ENCODE peak calls at places on chromosome 9, in five cellular contexts. K is choroid plexus epithelial cell, M is suprapubic skin, O is dorsolateral prefrontal cortex, A is Caco-2. U is an unnamed sample.

GRCh38 chr9:22645893-22646292 is 199.3 kb downstream of the DMRTA1 start:
- DNase-seq in A (no peak), O (no peak), M (no peak), K (no peak), U (peak; percentile 42)

GRCh38 chr9:92406506-92406905 is 2.1 kb upstream of the OGN start:
- DNase-seq in O (peak; percentile 44), K (peak; percentile 82), M (no peak), A (no peak), U (no peak)

GRCh38 chr9:12722131-12722530 is 28.9 kb downstream of the TYRP1 start:
- DNase-seq in M (no peak), A (no peak), K (peak; percentile 15), O (no peak), U (peak; percentile 81)

GRCh38 chr9:74824654-74825053 is 63.1 kb downstream of the TRPM6 start:
- DNase-seq in M (no peak), A (no peak), O (no peak), K (peak; percentile 92), U (peak; percentile 69)

GRCh38 chr9:136789523-136789937 is 1.6 kb upstream of the TMEM141 start:
- DNase-seq in K (no peak), M (no peak), A (no peak), O (no peak), U (no peak)

GRCh38 chr9:137631608-137632431 is 13.0 kb downstream of the EHMT1 start:
- DNase-seq in K (no peak), O (no peak), A (no peak), M (no peak), U (no peak)

GRCh38 chr9:125889122-125889523 is 141.9 kb downstream of the PBX3 start:
- DNase-seq in K (no peak), M (peak; percentile 60), O (peak; percentile 43), A (no peak), U (peak; percentile 10)

GRCh38 chr9:27866741-27867140 is 293.5 kb upstream of the C9orf72 start:
- DNase-seq in M (no peak), O (no peak), A (no peak), K (no peak), U (no peak)

GRCh38 chr9:21395778-21396717 is 10.8 kb upstream of the IFNA2 start:
- DNase-seq in M (peak; percentile 74), K (peak; percentile 34), A (no peak), O (peak; percentile 71), U (peak; percentile 24)

GRCh38 chr9:110975278-110975677 is 63.0 kb downstream of the LPAR1 start:
- DNase-seq in A (no peak), K (peak; percentile 48), M (no peak), O (no peak), U (peak; percentile 16)

GRCh38 chr9:93613791-93614190 is 37.4 kb downstream of the PHF2 start:
- DNase-seq in O (no peak), A (no peak), K (no peak), M (no peak), U (no peak)

GRCh38 chr9:89494199-89494598 is 3.7 kb downstream of the SEMA4D start:
- DNase-seq in K (no peak), O (no peak), A (no peak), M (no peak), U (no peak)

GRCh38 chr9:69044226-69045219 is 9.0 kb downstream of the FXN start:
- DNase-seq in O (no peak), M (no peak), K (peak; percentile 96), A (no peak), U (no peak)

GRCh38 chr9:103627731-103628130 is 466.4 kb upstream of the SMC2 start:
- DNase-seq in K (no peak), M (no peak), A (no peak), O (no peak), U (peak; percentile 86)

GRCh38 chr9:73156593-73157187 is 5.0 kb downstream of the ANXA1 start:
- DNase-seq in A (no peak), O (no peak), K (no peak), M (no peak), U (peak; percentile 43)

GRCh38 chr9:112659906-112660305 is 58.0 kb downstream of the INIP start:
- DNase-seq in M (no peak), K (no peak), O (no peak), A (no peak), U (no peak)
- H3K4me3 ChIP-seq in M (no peak overlapping the region), K (no peak overlapping the region), O (no peak overlapping the region), A (no peak overlapping the region), U (no peak overlapping the region)

DNA sequence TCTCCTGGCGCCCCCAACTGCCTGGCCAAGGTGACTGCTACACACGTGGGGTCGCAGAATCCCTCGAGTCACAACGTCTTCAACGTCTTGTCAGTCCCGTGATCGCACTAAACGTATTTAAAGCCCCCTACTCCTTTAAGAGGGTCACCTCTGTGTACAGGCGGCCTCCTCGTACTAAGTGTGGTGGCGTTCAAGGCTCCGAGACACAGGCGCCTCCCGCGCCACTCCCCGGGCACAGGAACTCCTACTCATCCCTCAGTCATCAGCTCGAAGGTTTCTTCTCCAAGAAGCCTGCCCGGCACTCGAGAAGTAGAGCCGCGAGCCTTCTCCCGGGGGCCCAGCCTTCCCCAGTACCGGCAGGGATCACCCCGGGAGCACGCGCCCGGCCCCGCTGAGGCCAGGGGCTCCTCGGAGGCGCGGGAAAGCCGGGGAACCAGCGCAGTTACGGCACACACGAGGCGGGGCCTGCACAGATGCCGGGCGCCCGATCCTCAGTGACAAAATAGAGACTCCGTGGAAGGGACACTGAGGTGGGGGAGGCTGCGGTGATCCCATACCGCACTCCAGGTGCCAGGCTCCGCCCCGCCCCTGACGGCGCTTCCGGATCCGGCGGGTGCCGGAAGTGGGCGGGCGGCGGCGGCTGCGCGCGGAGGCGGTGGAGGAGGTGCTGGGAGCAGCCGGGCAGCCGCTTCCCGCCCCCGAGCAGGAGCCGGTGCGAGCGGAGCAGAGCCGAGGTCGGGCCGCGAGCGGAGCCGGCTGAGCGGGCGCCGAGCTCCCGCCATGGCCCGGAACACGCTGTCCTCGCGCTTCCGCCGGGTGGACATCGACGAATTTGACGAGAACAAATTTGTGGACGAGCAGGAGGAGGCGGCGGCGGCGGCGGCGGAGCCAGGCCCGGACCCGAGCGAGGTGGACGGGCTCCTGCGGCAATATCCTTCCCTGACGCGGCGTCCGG is 6.9 kb downstream of the ARPC5L start:
- DNase-seq in K (peak; percentile 77), O (peak; percentile 90), A (peak; percentile 90), M (peak; percentile 90), U (peak; percentile 93)
- TF ChIP-seq CTCF in K (peak; percentile 36), O (no peak), A (no peak), M (no peak), U (peak; percentile 9)

GRCh38 chr9:87002517-87002916 is 55.2 kb upstream of the GAS1 start:
- DNase-seq in O (no peak), M (no peak), K (no peak), A (no peak), U (no peak)
- H3K4me3 ChIP-seq in O (no peak overlapping the region), M (no peak overlapping the region), K (no peak overlapping the region), A (no peak overlapping the region), U (no peak overlapping the region)

GRCh38 chr9:113818391-113818790 is 57.7 kb upstream of the ZNF618 start:
- DNase-seq in O (no peak), K (no peak), M (no peak), A (no peak), U (no peak)

GRCh38 chr9:113822315-113822714 is 53.8 kb upstream of the ZNF618 start:
- DNase-seq in K (no peak), A (no peak), O (no peak), M (no peak), U (no peak)

GRCh38 chr9:113828211-113828610 is 47.9 kb upstream of the ZNF618 start:
- DNase-seq in M (no peak), A (no peak), O (no peak), K (peak; percentile 40), U (no peak)

DNA sequence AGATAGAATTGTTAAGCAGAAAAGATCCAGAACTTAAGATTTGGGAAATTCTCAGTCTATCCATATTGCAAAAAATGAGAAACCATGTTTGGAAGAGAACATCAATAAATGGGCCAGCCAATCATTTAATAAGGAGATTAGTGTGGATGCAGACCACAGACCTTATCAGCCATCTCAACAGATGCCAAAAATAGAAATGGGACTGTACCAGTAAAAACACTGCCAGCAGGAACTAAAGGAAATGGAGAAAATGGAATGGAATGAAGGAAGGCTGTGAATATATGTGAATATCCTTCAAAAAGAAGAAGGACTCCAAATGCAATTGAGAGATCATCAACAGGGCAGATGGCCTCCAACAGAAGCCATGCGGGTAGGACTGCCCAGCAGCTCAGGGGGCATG is 52.7 kb upstream of the ZNF618 start:
- DNase-seq in M (no peak), K (no peak), O (no peak), A (no peak), U (no peak)
- TF ChIP-seq CTCF in M (no peak), K (no peak), O (no peak), A (no peak), U (no peak)

U was measured in epithelial cell of esophagus.